ENCODE peak calls at places on chromosome 21, in four cellular contexts. O is IMR-90, R is ovary, A is pancreas. W is an unnamed sample.

GRCh38 chr21:19245188-19245580 is 841.6 kb upstream of the TMPRSS15 start:
- DNase-seq in O (no peak), R (no peak), A (no peak), W (no peak)

GRCh38 chr21:34669149-34669879 is 520 bp downstream of the CLIC6 start:
- DNase-seq in A (peak), O (no peak), R (peak), W (peak)

GRCh38 chr21:27423906-27424595 is 457.2 kb upstream of the ADAMTS5 start:
- DNase-seq in A (no peak), O (peak), R (no peak), W (no peak)

GRCh38 chr21:25080706-25081495 is 526.4 kb downstream of the MRPL39 start:
- DNase-seq in A (no peak), R (no peak), O (peak), W (no peak)

GRCh38 chr21:15274701-15275255 is 210.0 kb upstream of the NRIP1 start:
- DNase-seq in O (no peak), A (no peak), R (no peak), W (no peak)

GRCh38 chr21:35559128-35559831 is 501.0 kb downstream of the SETD4 start:
- DNase-seq in A (no peak), O (peak), R (no peak), W (no peak)

GRCh38 chr21:25970254-25970930 is 200.2 kb downstream of the APP start:
- DNase-seq in O (no peak), R (no peak), A (no peak), W (no peak)

GRCh38 chr21:37430184-37430821 is 63.7 kb downstream of the DYRK1A start:
- DNase-seq in O (no peak), R (no peak), A (no peak), W (no peak)

GRCh38 chr21:35225573-35225972 is 176.5 kb upstream of the RUNX1 start:
- DNase-seq in R (no peak), A (no peak), O (no peak), W (no peak)

GRCh38 chr21:17527240-17527639 is 14.4 kb downstream of the CXADR start:
- DNase-seq in A (no peak), O (peak), R (no peak), W (no peak)

GRCh38 chr21:10272216-10272615 is 249.2 kb upstream of the TPTE start:
- DNase-seq in R (no peak), O (no peak), A (no peak), W (no peak)

GRCh38 chr21:25005388-25005787 is 601.9 kb downstream of the MRPL39 start:
- DNase-seq in A (no peak), R (no peak), O (peak), W (no peak)

GRCh38 chr21:33650929-33651505 is 8.7 kb downstream of the ITSN1 start:
- DNase-seq in O (peak), R (no peak), A (no peak), W (no peak)

GRCh38 chr21:35086357-35086756 is 37.3 kb upstream of the RUNX1 start:
- DNase-seq in R (no peak), A (no peak), O (peak), W (no peak)

GRCh38 chr21:14866859-14867560 is 197.8 kb downstream of the NRIP1 start:
- DNase-seq in A (no peak), O (no peak), R (no peak), W (no peak)

GRCh38 chr21:24895885-24896734 is 711.2 kb downstream of the MRPL39 start:
- DNase-seq in R (peak), O (peak), A (no peak), W (no peak)

GRCh38 chr21:25375675-25376074 is 231.6 kb downstream of the MRPL39 start:
- DNase-seq in O (peak), R (no peak), A (no peak), W (no peak)

GRCh38 chr21:43290529-43291346 is 121.9 kb downstream of the CRYAA start:
- DNase-seq in O (no peak), R (no peak), A (peak), W (no peak)

GRCh38 chr21:43300496-43301423 is 126.2 kb downstream of the SIK1 start:
- DNase-seq in A (peak), O (peak), R (no peak), W (no peak)

GRCh38 chr21:35974801-35975200 is 85.5 kb downstream of the SETD4 start:
- DNase-seq in R (no peak), O (peak), A (no peak), W (no peak)

GRCh38 chr21:41506526-41507520 is 1.1 kb downstream of the TMPRSS2 start:
- DNase-seq in R (no peak), O (no peak), A (peak), W (no peak)
- H3K27ac ChIP-seq in R (no peak), O (no peak), A (peak), W (no peak)

GRCh38 chr21:44300262-44300959 is 558 bp downstream of the PFKL start:
- DNase-seq in A (peak), R (peak), O (peak), W (peak)

GRCh38 chr21:44303490-44303981 is 3.7 kb downstream of the PFKL start:
- DNase-seq in O (no peak), A (no peak), R (no peak), W (peak)

GRCh38 chr21:44304041-44304738 is 4.3 kb downstream of the PFKL start:
- DNase-seq in O (no peak), R (no peak), A (no peak), W (no peak)

GRCh38 chr21:44301093-44301492 is 1.2 kb downstream of the PFKL start:
- DNase-seq in R (no peak), O (no peak), A (peak), W (no peak)

DNA sequence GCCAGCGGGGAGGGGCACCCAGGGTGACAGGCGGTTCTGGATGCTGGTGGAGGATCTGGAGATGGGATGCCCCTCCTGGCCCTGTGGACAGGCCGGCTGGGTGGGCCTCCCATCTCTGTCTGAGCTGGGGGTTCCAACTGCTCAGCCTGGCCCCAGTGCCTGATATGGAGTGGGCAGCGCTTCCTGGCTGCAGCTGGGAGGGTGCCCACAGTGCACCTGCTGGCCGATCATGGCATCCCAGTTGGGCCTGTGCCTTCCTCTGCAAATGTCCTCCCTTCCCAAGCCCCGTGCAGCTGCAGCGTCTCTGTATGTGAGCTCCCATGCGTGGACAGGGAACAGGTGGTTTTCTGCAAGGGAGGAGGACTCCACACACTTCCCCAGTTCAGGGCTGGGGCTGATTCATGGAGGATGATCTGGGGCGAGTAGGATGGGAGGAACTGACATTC is 2.1 kb downstream of the PFKL start:
- DNase-seq in R (no peak), O (no peak), A (no peak), W (no peak)
- H3K4me3 ChIP-seq in R (no peak), O (no peak), A (no peak), W (no peak)

GRCh38 chr21:39216290-39216689 is 33.0 kb upstream of the PSMG1 start:
- DNase-seq in R (no peak), A (no peak), O (no peak), W (no peak)
- H3K27ac ChIP-seq in R (no peak), A (no peak), O (no peak), W (no peak)

GRCh38 chr21:42032968-42033367 is 22.8 kb upstream of the ZBTB21 start:
- DNase-seq in A (no peak), R (no peak), O (no peak), W (no peak)
- H3K4me3 ChIP-seq in A (no peak), R (no peak), O (no peak), W (no peak)

GRCh38 chr21:29434081-29434480 is 135.4 kb downstream of the BACH1 start:
- DNase-seq in A (no peak), O (no peak), R (no peak), W (peak)

GRCh38 chr21:29430581-29430980 is 131.9 kb downstream of the BACH1 start:
- DNase-seq in A (no peak), O (no peak), R (no peak), W (no peak)

GRCh38 chr21:29433366-29434059 is 134.8 kb downstream of the BACH1 start:
- DNase-seq in R (no peak), O (peak), A (no peak), W (no peak)

GRCh38 chr21:29430030-29430429 is 131.3 kb downstream of the BACH1 start:
- DNase-seq in R (no peak), O (no peak), A (no peak), W (no peak)

GRCh38 chr21:29431680-29432079 is 133.0 kb downstream of the BACH1 start:
- DNase-seq in R (no peak), A (no peak), O (no peak), W (no peak)
- H3K27ac ChIP-seq in R (no peak), A (no peak), O (no peak), W (no peak)

DNA sequence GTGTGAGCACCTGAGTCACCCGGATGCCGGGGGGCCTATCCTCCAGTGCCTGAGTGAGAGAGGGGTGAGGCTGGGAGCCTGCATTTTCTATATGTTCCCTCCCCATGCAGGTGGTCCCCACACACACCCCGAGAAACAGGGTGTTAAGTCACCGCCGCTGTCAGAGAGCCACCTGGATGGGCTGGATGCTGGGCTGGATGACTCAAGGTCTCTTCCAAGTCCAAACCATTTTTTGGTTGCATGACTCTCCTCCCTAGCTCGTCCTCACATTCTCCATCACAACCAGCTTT is 2.9 kb upstream of the UMODL1 start:
- DNase-seq in A (no peak), R (no peak), O (no peak), W (no peak)
- H3K4me3 ChIP-seq in A (no peak), R (no peak), O (no peak), W (no peak)

GRCh38 chr21:45766501-45766900 is 123.0 kb downstream of the PCBP3 start:
- DNase-seq in O (no peak), R (no peak), A (no peak), W (no peak)
- H3K27ac ChIP-seq in O (no peak), R (no peak), A (no peak), W (no peak)

GRCh38 chr21:44366586-44367211 is 13.3 kb downstream of the TRPM2 start:
- DNase-seq in R (no peak), A (no peak), O (no peak), W (no peak)
- H3K4me3 ChIP-seq in R (no peak), A (no peak), O (no peak), W (no peak)